ENCODE peak calls at places on chromosomes 16 and 17, in six cellular contexts. One of them, this sample, is unnamed.

GRCh38 chr17:17166446-17166845 is 39.7 kb downstream of the PLD6 start:
- DNase-seq in ACHN: no peak
- DNase-seq in T follicular helper cell: no peak
- DNase-seq in effector CD4-positive, alpha-beta T cell: no peak
- DNase-seq in AG20443: no peak
- DNase-seq in H9: no peak
- DNase-seq in this sample: no peak

GRCh38 chr16:132120-132519 is 6.4 kb downstream of the NPRL3 start:
- DNase-seq in ACHN: no peak
- DNase-seq in T follicular helper cell: no peak
- DNase-seq in effector CD4-positive, alpha-beta T cell: no peak
- DNase-seq in AG20443: no peak
- DNase-seq in H9: no peak
- DNase-seq in this sample: no peak

GRCh38 chr17:77995146-77995852 is 36.8 kb downstream of the TNRC6C start:
- DNase-seq in ACHN: no peak
- DNase-seq in T follicular helper cell: no peak
- DNase-seq in effector CD4-positive, alpha-beta T cell: no peak
- DNase-seq in AG20443: peak; percentile 10
- DNase-seq in H9: no peak
- DNase-seq in this sample: no peak

GRCh38 chr16:15946257-15947044 is 3.0 kb upstream of the ABCC1 start:
- DNase-seq in ACHN: no peak
- DNase-seq in T follicular helper cell: no peak
- DNase-seq in effector CD4-positive, alpha-beta T cell: no peak
- DNase-seq in AG20443: peak; percentile 72
- DNase-seq in H9: no peak
- DNase-seq in this sample: no peak

GRCh38 chr16:15507299-15507958 is 73.0 kb downstream of the BMERB1 start:
- DNase-seq in ACHN: no peak
- DNase-seq in T follicular helper cell: no peak
- DNase-seq in effector CD4-positive, alpha-beta T cell: no peak
- DNase-seq in AG20443: peak; percentile 83
- DNase-seq in H9: no peak
- DNase-seq in this sample: no peak

GRCh38 chr16:73107371-73107770 is 59.4 kb upstream of the ZFHX3 start:
- DNase-seq in ACHN: no peak
- DNase-seq in T follicular helper cell: no peak
- DNase-seq in effector CD4-positive, alpha-beta T cell: no peak
- DNase-seq in AG20443: no peak
- DNase-seq in H9: no peak
- DNase-seq in this sample: no peak

GRCh38 chr17:42067371-42068180 is 17.2 kb upstream of the C17orf113 start:
- DNase-seq in ACHN: peak; percentile 56
- DNase-seq in T follicular helper cell: peak; percentile 53
- DNase-seq in effector CD4-positive, alpha-beta T cell: peak; percentile 67
- DNase-seq in AG20443: peak; percentile 77
- DNase-seq in H9: peak; percentile 90
- DNase-seq in this sample: peak; percentile 76

GRCh38 chr17:60802377-60802776 is 124.7 kb downstream of the BCAS3 start:
- DNase-seq in ACHN: no peak
- DNase-seq in T follicular helper cell: no peak
- DNase-seq in effector CD4-positive, alpha-beta T cell: no peak
- DNase-seq in AG20443: no peak
- DNase-seq in H9: no peak
- DNase-seq in this sample: no peak

GRCh38 chr17:82031303-82031884 is at the start of gene RAC3:
- DNase-seq in ACHN: peak; percentile 54
- DNase-seq in T follicular helper cell: no peak
- DNase-seq in effector CD4-positive, alpha-beta T cell: no peak
- DNase-seq in AG20443: peak; percentile 72
- DNase-seq in H9: no peak
- DNase-seq in this sample: no peak

GRCh38 chr17:17723354-17724261 is 42.4 kb downstream of the RAI1 start:
- DNase-seq in ACHN: no peak
- DNase-seq in T follicular helper cell: peak; percentile 9
- DNase-seq in effector CD4-positive, alpha-beta T cell: no peak
- DNase-seq in AG20443: peak; percentile 87
- DNase-seq in H9: peak; percentile 65
- DNase-seq in this sample: no peak

GRCh38 chr16:23362460-23363317 is 60.6 kb downstream of the SCNN1B start:
- DNase-seq in ACHN: no peak
- DNase-seq in T follicular helper cell: no peak
- DNase-seq in effector CD4-positive, alpha-beta T cell: no peak
- DNase-seq in AG20443: no peak
- DNase-seq in H9: no peak
- DNase-seq in this sample: no peak

GRCh38 chr17:6476061-6476833 is 32.0 kb downstream of the PIMREG start:
- DNase-seq in ACHN: no peak
- DNase-seq in T follicular helper cell: no peak
- DNase-seq in effector CD4-positive, alpha-beta T cell: no peak
- DNase-seq in AG20443: no peak
- DNase-seq in H9: no peak
- DNase-seq in this sample: no peak

GRCh38 chr16:35598696-35599332 is 2139.4 kb downstream of the TP53TG3F start:
- DNase-seq in ACHN: peak; percentile 90
- DNase-seq in T follicular helper cell: no peak
- DNase-seq in effector CD4-positive, alpha-beta T cell: no peak
- DNase-seq in AG20443: no peak
- DNase-seq in H9: no peak
- DNase-seq in this sample: no peak

GRCh38 chr16:3566990-3567389 is 10.2 kb downstream of the NLRC3 start:
- DNase-seq in ACHN: no peak
- DNase-seq in T follicular helper cell: no peak
- DNase-seq in effector CD4-positive, alpha-beta T cell: no peak
- DNase-seq in AG20443: no peak
- DNase-seq in H9: no peak
- DNase-seq in this sample: no peak

GRCh38 chr17:58703137-58703846 is 10.9 kb downstream of the RAD51C start:
- DNase-seq in ACHN: peak; percentile 65
- DNase-seq in T follicular helper cell: no peak
- DNase-seq in effector CD4-positive, alpha-beta T cell: no peak
- DNase-seq in AG20443: no peak
- DNase-seq in H9: no peak
- DNase-seq in this sample: no peak

GRCh38 chr17:35189291-35189690 is 4.9 kb downstream of the SLC35G3 start:
- DNase-seq in ACHN: no peak
- DNase-seq in T follicular helper cell: no peak
- DNase-seq in effector CD4-positive, alpha-beta T cell: no peak
- DNase-seq in AG20443: no peak
- DNase-seq in H9: no peak
- DNase-seq in this sample: no peak

GRCh38 chr17:46179375-46179999 is 13.7 kb downstream of the KANSL1 start:
- DNase-seq in ACHN: no peak
- DNase-seq in T follicular helper cell: no peak
- DNase-seq in effector CD4-positive, alpha-beta T cell: no peak
- DNase-seq in AG20443: no peak
- DNase-seq in H9: peak; percentile 64
- DNase-seq in this sample: no peak

GRCh38 chr16:29729116-29729521 is 16.7 kb downstream of the C16orf54 start:
- DNase-seq in ACHN: peak; percentile 69
- DNase-seq in T follicular helper cell: no peak
- DNase-seq in effector CD4-positive, alpha-beta T cell: no peak
- DNase-seq in AG20443: peak; percentile 71
- DNase-seq in H9: no peak
- DNase-seq in this sample: no peak

GRCh38 chr17:35716897-35717839 is 14.3 kb upstream of the RASL10B start:
- DNase-seq in ACHN: no peak
- DNase-seq in T follicular helper cell: no peak
- DNase-seq in effector CD4-positive, alpha-beta T cell: no peak
- DNase-seq in AG20443: no peak
- DNase-seq in H9: no peak
- DNase-seq in this sample: no peak